ENCODE peak calls at places on chromosomes 12 and 14, in nine cellular contexts. L is A549, Q is upper lobe of left lung, R is tibial nerve, W is H1, D is HepG2, T is ovary, M is transverse colon, N is K562. Y is an unnamed sample. For H3K4me1, the result is how much of the 10 kb centered on the place peaks cover.

GRCh38 chr14:70754989-70755388 is 54.3 kb downstream of the MAP3K9 start:
- DNase-seq in L (peak), Q (no peak), R (no peak), W (no peak), D (peak), T (no peak), M (no peak), N (no peak), Y (peak)

GRCh38 chr14:69315302-69315701 is 55.3 kb downstream of the GALNT16 start:
- DNase-seq in L (peak), Q (no peak), R (no peak), W (no peak), D (no peak), T (peak), M (no peak), N (peak), Y (no peak)

GRCh38 chr14:24307575-24308341 is at the start of gene CIDEB:
- DNase-seq in L (peak), Q (no peak), R (no peak), W (peak), D (peak), T (peak), M (peak), N (peak), Y (peak)

GRCh38 chr12:122079532-122080081 is 1.1 kb downstream of the MLXIP start:
- DNase-seq in L (no peak), Q (no peak), R (no peak), W (no peak), D (no peak), T (no peak), M (no peak), N (no peak), Y (no peak)

GRCh38 chr12:39587247-39587646 is 32.4 kb downstream of the ABCD2 start:
- DNase-seq in L (peak), Q (no peak), R (no peak), W (no peak), D (no peak), T (no peak), M (no peak), N (no peak), Y (no peak)

GRCh38 chr14:86673523-86673969 is 1143.6 kb downstream of the FLRT2 start:
- DNase-seq in L (no peak), Q (no peak), R (no peak), W (no peak), D (peak), T (no peak), M (no peak), N (no peak), Y (peak)

GRCh38 chr14:68770051-68770450 is 22.8 kb downstream of the ZFP36L1 start:
- DNase-seq in L (no peak), Q (no peak), R (no peak), W (no peak), D (no peak), T (no peak), M (no peak), N (no peak), Y (no peak)

GRCh38 chr14:80663541-80663940 is 278.0 kb downstream of the CEP128 start:
- DNase-seq in L (no peak), Q (no peak), R (no peak), W (no peak), D (no peak), T (no peak), M (no peak), N (no peak), Y (no peak)

GRCh38 chr12:13100882-13101769 is 2.3 kb downstream of the GSG1 start:
- DNase-seq in L (peak), Q (peak), R (peak), W (peak), D (peak), T (peak), M (peak), N (peak), Y (peak)

GRCh38 chr12:18747960-18748359 is 10.0 kb downstream of the CAPZA3 start:
- DNase-seq in L (no peak), Q (no peak), R (no peak), W (no peak), D (no peak), T (no peak), M (no peak), N (no peak), Y (no peak)

GRCh38 chr14:32110200-32110896 is 33.2 kb downstream of the ARHGAP5 start:
- DNase-seq in L (no peak), Q (no peak), R (no peak), W (no peak), D (no peak), T (no peak), M (no peak), N (no peak), Y (no peak)

GRCh38 chr12:100987552-100988277 is 193.1 kb downstream of the ANO4 start:
- DNase-seq in L (peak), Q (no peak), R (no peak), W (peak), D (peak), T (peak), M (no peak), N (peak), Y (no peak)

GRCh38 chr14:56299306-56299984 is 181.2 kb downstream of the PELI2 start:
- DNase-seq in L (no peak), Q (no peak), R (no peak), W (no peak), D (no peak), T (no peak), M (no peak), N (no peak), Y (no peak)

GRCh38 chr14:104143071-104143470 is 4.7 kb downstream of the KIF26A start:
- DNase-seq in L (no peak), Q (peak), R (no peak), W (no peak), D (no peak), T (no peak), M (no peak), N (no peak), Y (no peak)

GRCh38 chr12:6752181-6752930 is 585 bp downstream of the MLF2 start:
- DNase-seq in L (peak), Q (no peak), R (no peak), W (no peak), D (peak), T (no peak), M (peak), N (peak), Y (no peak)

GRCh38 chr12:71548906-71549305 is 109.3 kb downstream of the LGR5 start:
- DNase-seq in L (no peak), Q (no peak), R (no peak), W (no peak), D (no peak), T (no peak), M (no peak), N (no peak), Y (no peak)

GRCh38 chr12:46160081-46160980 is 108.5 kb downstream of the SLC38A1 start:
- DNase-seq in L (no peak), Q (no peak), R (no peak), W (no peak), D (no peak), T (no peak), M (no peak), N (no peak), Y (no peak)

GRCh38 chr12:125564753-125565152 is 499.5 kb downstream of the AACS start:
- DNase-seq in L (no peak), Q (no peak), R (no peak), W (no peak), D (no peak), T (no peak), M (no peak), N (no peak), Y (no peak)

GRCh38 chr14:61516125-61516740 is 179.1 kb upstream of the HIF1A start:
- DNase-seq in L (no peak), Q (no peak), R (no peak), W (no peak), D (no peak), T (no peak), M (no peak), N (no peak), Y (no peak)

GRCh38 chr14:91244501-91244901 is at the start of gene GPR68:
- DNase-seq in L (no peak), Q (peak), R (no peak), W (peak), D (no peak), T (no peak), M (peak), N (no peak), Y (peak)

GRCh38 chr14:34874386-34875030 is 652 bp downstream of the BAZ1A start:
- DNase-seq in L (peak), Q (peak), R (peak), W (peak), D (peak), T (peak), M (peak), N (no peak), Y (peak)

GRCh38 chr14:45679852-45680251 is 426.9 kb upstream of the MIS18BP1 start:
- DNase-seq in L (peak), Q (no peak), R (no peak), W (no peak), D (no peak), T (no peak), M (no peak), N (no peak), Y (no peak)

GRCh38 chr12:75407683-75408082 is 16.8 kb downstream of the GLIPR1L2 start:
- DNase-seq in L (no peak), Q (no peak), R (no peak), W (no peak), D (no peak), T (no peak), M (no peak), N (no peak), Y (no peak)

GRCh38 chr12:94500831-94501567 is 41.3 kb upstream of the CEP83 start:
- DNase-seq in L (no peak), Q (no peak), R (no peak), W (no peak), D (no peak), T (no peak), M (no peak), N (no peak), Y (no peak)

GRCh38 chr12:132053338-132054330 is 90.5 kb downstream of the DDX51 start:
- DNase-seq in L (no peak), Q (peak), R (no peak), W (no peak), D (no peak), T (no peak), M (no peak), N (no peak), Y (no peak)

GRCh38 chr12:120514002-120514401 is 15.0 kb downstream of the COQ5 start:
- DNase-seq in L (no peak), Q (no peak), R (no peak), W (no peak), D (no peak), T (no peak), M (no peak), N (no peak), Y (no peak)

GRCh38 chr12:101857043-101857558 is 20.3 kb upstream of the DRAM1 start:
- DNase-seq in L (peak), Q (no peak), R (no peak), W (no peak), D (no peak), T (no peak), M (no peak), N (no peak), Y (no peak)

GRCh38 chr12:130953783-130954543 is at the start of gene ADGRD1:
- DNase-seq in L (peak), Q (peak), R (peak), W (no peak), D (no peak), T (peak), M (peak), N (no peak), Y (peak)

GRCh38 chr12:124558298-124558697 is 9.1 kb downstream of the NCOR2 start:
- DNase-seq in L (no peak), Q (no peak), R (no peak), W (no peak), D (no peak), T (no peak), M (no peak), N (no peak), Y (no peak)

GRCh38 chr14:42893183-42893582 is 1286.5 kb downstream of the LRFN5 start:
- DNase-seq in L (no peak), Q (no peak), R (no peak), W (no peak), D (no peak), T (no peak), M (no peak), N (no peak), Y (no peak)

GRCh38 chr14:25132734-25133422 is 82.9 kb upstream of the STXBP6 start:
- DNase-seq in L (peak), Q (peak), R (peak), W (peak), D (peak), T (peak), M (peak), N (peak), Y (peak)

GRCh38 chr12:116880817-116881324 is 370 bp downstream of the HRK start:
- DNase-seq in L (peak), Q (peak), R (no peak), W (peak), D (peak), T (peak), M (peak), N (peak), Y (peak)

GRCh38 chr12:79691299-79692248 is 810 bp upstream of the PAWR start:
- DNase-seq in L (peak), Q (no peak), R (no peak), W (no peak), D (peak), T (no peak), M (peak), N (no peak), Y (no peak)

GRCh38 chr12:23887055-23887835 is 62.2 kb downstream of the SOX5 start:
- DNase-seq in L (no peak), Q (no peak), R (no peak), W (no peak), D (no peak), T (no peak), M (no peak), N (peak), Y (no peak)

GRCh38 chr12:754238-754816 is 1.9 kb downstream of the WNK1 start:
- DNase-seq in L (peak), Q (no peak), R (no peak), W (no peak), D (no peak), T (no peak), M (no peak), N (no peak), Y (no peak)

GRCh38 chr12:114711689-114712152 is 27.7 kb upstream of the TBX3 start:
- DNase-seq in L (no peak), Q (no peak), R (no peak), W (no peak), D (no peak), T (no peak), M (no peak), N (no peak), Y (no peak)

GRCh38 chr14:86038401-86038985 is 508.5 kb downstream of the FLRT2 start:
- DNase-seq in L (peak), Q (no peak), R (no peak), W (peak), D (peak), T (no peak), M (peak), N (peak), Y (peak)

DNA sequence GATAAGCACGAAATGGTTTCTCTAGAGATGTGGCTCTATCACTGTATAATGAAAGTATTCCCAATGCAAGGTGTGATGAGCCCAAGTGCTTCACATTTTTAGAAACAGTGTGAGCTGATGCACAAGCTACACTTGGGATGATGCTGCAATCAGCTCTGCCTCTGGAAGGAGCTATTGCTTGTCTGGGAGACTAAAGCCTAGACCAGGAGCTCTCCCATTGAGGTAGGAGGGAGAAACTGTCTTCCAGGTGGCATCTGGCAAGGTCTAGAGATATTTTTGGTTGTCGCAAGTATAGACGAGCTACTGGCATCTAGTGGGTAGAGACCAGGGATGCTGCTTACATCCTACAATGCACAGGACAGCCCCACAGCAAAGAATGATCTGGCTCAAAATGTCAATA is 42.0 kb downstream of the HECTD4 start:
- DNase-seq in L (no peak), Q (no peak), R (no peak), W (no peak), D (no peak), T (no peak), M (no peak), N (no peak), Y (no peak)
- TF ChIP-seq CTCF in L (no peak), Q (no peak), R (no peak), W (no peak), D (no peak), T (no peak), M (no peak), N (no peak), Y (no peak)

GRCh38 chr12:115870021-115870420 is 407.5 kb downstream of the MED13L start:
- DNase-seq in L (no peak), Q (no peak), R (no peak), W (no peak), D (no peak), T (no peak), M (no peak), N (no peak), Y (no peak)

GRCh38 chr12:115870527-115870926 is 407.0 kb downstream of the MED13L start:
- DNase-seq in L (no peak), Q (no peak), R (no peak), W (no peak), D (no peak), T (no peak), M (no peak), N (no peak), Y (no peak)

GRCh38 chr12:115872212-115872611 is 405.3 kb downstream of the MED13L start:
- DNase-seq in L (no peak), Q (no peak), R (no peak), W (no peak), D (peak), T (no peak), M (no peak), N (no peak), Y (no peak)

GRCh38 chr12:115872919-115873357 is 404.6 kb downstream of the MED13L start:
- DNase-seq in L (peak), Q (no peak), R (no peak), W (no peak), D (peak), T (no peak), M (peak), N (no peak), Y (peak)

GRCh38 chr12:115871714-115872113 is 405.8 kb downstream of the MED13L start:
- DNase-seq in L (peak), Q (no peak), R (no peak), W (no peak), D (peak), T (no peak), M (peak), N (peak), Y (no peak)
- TF ChIP-seq EP300 in L (no peak), Q (no peak), R (no peak), W (peak), D (no peak), T (no peak), M (no peak), N (no peak), Y (no peak)

DNA sequence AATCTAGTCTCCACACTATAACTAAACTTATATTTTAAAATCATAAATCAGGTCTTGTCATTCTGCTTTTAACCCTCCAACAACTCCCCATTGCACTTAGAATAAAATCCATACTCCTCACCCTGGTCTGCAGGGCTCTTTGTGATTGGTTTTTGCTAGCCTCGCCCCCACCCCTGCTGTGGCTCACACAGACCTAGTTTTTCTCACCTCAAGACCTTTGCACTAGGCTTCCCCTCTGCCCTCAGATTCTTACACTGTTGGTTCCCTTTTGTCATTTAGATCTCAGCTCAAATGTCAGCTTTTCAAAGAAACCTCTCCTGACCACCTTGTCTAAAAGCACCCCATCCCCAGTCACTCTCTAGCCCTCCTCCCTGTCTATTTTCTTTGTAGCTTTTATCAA is 10.7 kb upstream of the LHX5 start:
- DNase-seq in L (no peak), Q (no peak), R (no peak), W (peak), D (no peak), T (no peak), M (no peak), N (no peak), Y (no peak)
- H3K4me1 ChIP-seq in L (under half), Q (under half), R (under half), W (under half), D (under half), T (under half), M (under half), N (under half), Y (under half)

GRCh38 chr12:106841471-106842302 is 67.2 kb downstream of the RIC8B start:
- DNase-seq in L (peak), Q (no peak), R (no peak), W (no peak), D (peak), T (peak), M (peak), N (peak), Y (no peak)
- TF ChIP-seq CTCF in L (peak), Q (no peak), R (peak), W (peak), D (peak), T (peak), M (peak), N (peak), Y (peak)

GRCh38 chr14:77980475-77981321 is 180.8 kb downstream of the ADCK1 start:
- DNase-seq in L (no peak), Q (peak), R (no peak), W (peak), D (no peak), T (peak), M (peak), N (no peak), Y (peak)
- TF ChIP-seq EP300 in L (no peak), Q (no peak), R (no peak), W (no peak), D (no peak), T (no peak), M (no peak), N (no peak), Y (no peak)

GRCh38 chr14:52313493-52313881 is 625 bp upstream of the PTGER2 start:
- DNase-seq in L (no peak), Q (no peak), R (no peak), W (no peak), D (no peak), T (no peak), M (no peak), N (no peak), Y (no peak)

GRCh38 chr14:52314521-52315354 is 626 bp downstream of the PTGER2 start:
- DNase-seq in L (no peak), Q (peak), R (no peak), W (peak), D (no peak), T (peak), M (peak), N (no peak), Y (peak)

GRCh38 chr14:52313903-52314481 is at the start of gene PTGER2:
- DNase-seq in L (peak), Q (peak), R (peak), W (no peak), D (no peak), T (peak), M (peak), N (peak), Y (peak)

GRCh38 chr14:52312872-52313492 is 1.1 kb upstream of the PTGER2 start:
- DNase-seq in L (no peak), Q (no peak), R (no peak), W (no peak), D (no peak), T (no peak), M (no peak), N (no peak), Y (no peak)

DNA sequence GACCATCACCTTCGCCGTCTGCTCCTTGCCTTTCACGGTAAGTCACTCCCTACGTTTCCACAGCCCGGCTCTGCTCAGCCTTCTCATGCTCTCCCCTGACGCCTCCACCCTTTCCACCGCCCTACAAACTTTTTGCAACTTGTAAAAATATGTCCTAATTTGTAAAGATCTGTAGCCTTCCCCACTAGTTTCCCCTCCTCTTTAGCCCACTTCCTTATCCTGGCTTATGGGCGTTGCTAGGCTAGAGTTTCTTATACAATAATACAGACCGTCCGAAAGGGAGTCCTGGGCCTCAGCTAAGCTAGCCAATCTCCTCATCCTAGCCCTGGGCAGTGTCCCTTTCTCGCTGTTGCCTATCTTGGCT is 1.2 kb downstream of the PTGER2 start:
- DNase-seq in L (no peak), Q (no peak), R (no peak), W (no peak), D (no peak), T (no peak), M (no peak), N (no peak), Y (peak)
- H3K4me1 ChIP-seq in L (under half), Q (under half), R (under half), W (under half), D (under half), T (under half), M (under half), N (under half), Y (half or more)

GRCh38 chr12:20122274-20122673 is 246.1 kb upstream of the PDE3A start:
- DNase-seq in L (peak), Q (no peak), R (no peak), W (no peak), D (no peak), T (no peak), M (no peak), N (no peak), Y (no peak)
- TF ChIP-seq CTCF in L (peak), Q (no peak), R (no peak), W (no peak), D (no peak), T (no peak), M (no peak), N (no peak), Y (no peak)